ENCODE peak calls at places on chromosomes 4 and X, in four cellular contexts. K is Karpas-422; S is activated T-cell treated with anti-CD3 and anti-CD28 coated beads, Interleukin-2, amount 50 U/mL, for 72 hours; E is NCI-H2081. Y is an unnamed sample.

GRCh38 chr4:72302981-72303704 is 265.9 kb downstream of the ADAMTS3 start:
- DNase-seq in S (peak; percentile 29), K (peak; percentile 77), E (peak; percentile 33), Y (peak; percentile 49)

GRCh38 chr4:7892212-7893019 is 47.2 kb downstream of the AFAP1 start:
- DNase-seq in E (no peak), S (no peak), K (no peak), Y (no peak)

GRCh38 chr4:89242864-89243740 is 64.5 kb downstream of the GPRIN3 start:
- DNase-seq in E (peak; percentile 87), S (no peak), K (no peak), Y (no peak)

GRCh38 chrX:149120459-149120858 is 384.6 kb downstream of the IDS start:
- DNase-seq in K (peak; percentile 46), E (no peak), S (no peak), Y (peak; percentile 4)

GRCh38 chr4:1239141-1239948 is 9.6 kb downstream of the CTBP1 start:
- DNase-seq in K (no peak), E (no peak), S (no peak), Y (no peak)

GRCh38 chr4:168931215-168931650 is 78.8 kb downstream of the CBR4 start:
- DNase-seq in S (no peak), E (no peak), K (no peak), Y (no peak)

GRCh38 chrX:111353810-111354209 is 58.2 kb downstream of the DCX start:
- DNase-seq in S (no peak), E (no peak), K (no peak), Y (no peak)

GRCh38 chr4:76276813-76277212 is 25.3 kb downstream of the FAM47E start:
- DNase-seq in S (no peak), K (no peak), E (no peak), Y (peak; percentile 83)

GRCh38 chr4:123017636-123018390 is 95.4 kb upstream of the NUDT6 start:
- DNase-seq in K (no peak), S (no peak), E (no peak), Y (no peak)

GRCh38 chr4:100063355-100063754 is 113.3 kb upstream of the H2AZ1 start:
- DNase-seq in K (peak; percentile 45), S (no peak), E (no peak), Y (no peak)

GRCh38 chrX:70033348-70033747 is 16.4 kb downstream of the AWAT2 start:
- DNase-seq in K (peak; percentile 85), S (peak; percentile 46), E (peak; percentile 39), Y (peak; percentile 60)

Y was measured in NB4.